ENCODE peak calls at places on chromosomes 7 and 10, in eight cellular contexts. O is SW480, F is NCI-H748 treated with DMSO at 0.1 percent for 48 hours, M is substantia nigra, P is sigmoid colon, Q is neuronal stem cell, Z is sciatic nerve, L is caudate nucleus. C is an unnamed sample.

GRCh38 chr10:89129850-89130396 is 77.2 kb downstream of the CH25H start:
- DNase-seq in O (no peak), F (no peak), M (no peak), P (peak; percentile 70), Q (no peak), Z (peak; percentile 64), L (no peak), C (no peak)

GRCh38 chr7:113086928-113087277 is 276 bp upstream of the GPR85 start:
- DNase-seq in O (no peak), F (no peak), M (no peak), P (no peak), Q (no peak), Z (no peak), L (no peak), C (no peak)

GRCh38 chr10:132639470-132639869 is 101.9 kb downstream of the INPP5A start:
- DNase-seq in O (no peak), F (no peak), M (no peak), P (no peak), Q (no peak), Z (no peak), L (no peak), C (no peak)

GRCh38 chr7:421056-421991 is 98.3 kb downstream of the PDGFA start:
- DNase-seq in O (no peak), F (peak; percentile 34), M (no peak), P (no peak), Q (no peak), Z (no peak), L (no peak), C (no peak)

GRCh38 chr7:77982926-77983550 is 184.5 kb downstream of the PHTF2 start:
- DNase-seq in O (no peak), F (no peak), M (no peak), P (no peak), Q (no peak), Z (no peak), L (no peak), C (no peak)

GRCh38 chr10:60186315-60187071 is 203.2 kb downstream of the ANK3 start:
- DNase-seq in O (no peak), F (no peak), M (no peak), P (no peak), Q (no peak), Z (no peak), L (no peak), C (no peak)

GRCh38 chr10:125373546-125373945 is 213.2 kb upstream of the CTBP2 start:
- DNase-seq in O (no peak), F (no peak), M (no peak), P (no peak), Q (no peak), Z (no peak), L (no peak), C (no peak)

GRCh38 chr10:27072436-27073114 is 27.7 kb downstream of the ANKRD26 start:
- DNase-seq in O (no peak), F (no peak), M (no peak), P (no peak), Q (no peak), Z (no peak), L (no peak), C (peak; percentile 33)

GRCh38 chr7:85682819-85683218 is 496.0 kb upstream of the SEMA3D start:
- DNase-seq in O (no peak), F (no peak), M (no peak), P (no peak), Q (no peak), Z (no peak), L (no peak), C (no peak)

GRCh38 chr10:119657725-119658124 is 6.5 kb downstream of the BAG3 start:
- DNase-seq in O (no peak), F (no peak), M (no peak), P (peak; percentile 91), Q (no peak), Z (no peak), L (peak; percentile 62), C (no peak)

GRCh38 chr7:5276611-5277010 is 6.1 kb upstream of the SLC29A4 start:
- DNase-seq in O (no peak), F (no peak), M (no peak), P (no peak), Q (no peak), Z (no peak), L (no peak), C (no peak)

GRCh38 chr10:132548869-132549268 is 11.3 kb downstream of the INPP5A start:
- DNase-seq in O (no peak), F (no peak), M (no peak), P (peak; percentile 25), Q (no peak), Z (peak; percentile 47), L (no peak), C (no peak)

GRCh38 chr10:4316166-4316810 is 509.7 kb upstream of the AKR1E2 start:
- DNase-seq in O (no peak), F (no peak), M (no peak), P (peak; percentile 76), Q (no peak), Z (peak; percentile 68), L (peak; percentile 14), C (no peak)

GRCh38 chr7:148142660-148143248 is 447.8 kb upstream of the C7orf33 start:
- DNase-seq in O (peak; percentile 41), F (peak; percentile 64), M (no peak), P (no peak), Q (peak; percentile 17), Z (no peak), L (peak; percentile 5), C (no peak)

GRCh38 chr10:113735913-113736312 is 15.6 kb upstream of the PLEKHS1 start:
- DNase-seq in O (peak; percentile 42), F (peak; percentile 2), M (no peak), P (no peak), Q (no peak), Z (no peak), L (peak; percentile 31), C (no peak)

GRCh38 chr7:8065356-8065813 is 96.8 kb downstream of the GLCCI1 start:
- DNase-seq in O (no peak), F (no peak), M (no peak), P (no peak), Q (no peak), Z (no peak), L (peak; percentile 6), C (no peak)

GRCh38 chr10:124145109-124145860 is 51.9 kb upstream of the CHST15 start:
- DNase-seq in O (no peak), F (no peak), M (no peak), P (peak; percentile 85), Q (no peak), Z (no peak), L (no peak), C (no peak)

GRCh38 chr7:29854257-29854938 is 48.1 kb downstream of the WIPF3 start:
- DNase-seq in O (peak; percentile 48), F (no peak), M (no peak), P (no peak), Q (no peak), Z (no peak), L (peak; percentile 22), C (peak; percentile 23)

GRCh38 chr7:139034855-139035587 is 821 bp downstream of the ZC3HAV1L start:
- DNase-seq in O (peak; percentile 53), F (peak; percentile 38), M (no peak), P (peak; percentile 64), Q (no peak), Z (peak; percentile 66), L (peak; percentile 41), C (peak; percentile 64)

GRCh38 chr7:11831383-11831726 is 643 bp downstream of the THSD7A start:
- DNase-seq in O (peak; percentile 46), F (peak; percentile 43), M (no peak), P (no peak), Q (no peak), Z (no peak), L (no peak), C (no peak)

GRCh38 chr7:29622335-29623265 is 59.0 kb downstream of the PRR15 start:
- DNase-seq in O (peak; percentile 97), F (no peak), M (no peak), P (no peak), Q (no peak), Z (no peak), L (peak; percentile 66), C (no peak)

GRCh38 chr7:130758429-130759056 is 24.5 kb upstream of the KLF14 start:
- DNase-seq in O (peak; percentile 69), F (peak; percentile 56), M (no peak), P (no peak), Q (peak; percentile 17), Z (no peak), L (no peak), C (no peak)

GRCh38 chr7:87318741-87319140 is 26.7 kb upstream of the CROT start:
- DNase-seq in O (peak; percentile 47), F (peak; percentile 40), M (no peak), P (no peak), Q (no peak), Z (no peak), L (no peak), C (no peak)

GRCh38 chr7:67738-68395 is 124.5 kb upstream of the FAM20C start:
- DNase-seq in O (no peak), F (no peak), M (no peak), P (peak; percentile 57), Q (no peak), Z (peak; percentile 49), L (no peak), C (no peak)

GRCh38 chr7:105975770-105976428 is 12.8 kb downstream of the CDHR3 start:
- DNase-seq in O (no peak), F (peak; percentile 40), M (no peak), P (no peak), Q (no peak), Z (no peak), L (no peak), C (no peak)

GRCh38 chr10:25675204-25675603 is 258.8 kb upstream of the MYO3A start:
- DNase-seq in O (no peak), F (no peak), M (no peak), P (no peak), Q (no peak), Z (no peak), L (peak; percentile 65), C (no peak)

GRCh38 chr7:97130417-97131139 is 13.1 kb downstream of the SDHAF3 start:
- DNase-seq in O (no peak), F (no peak), M (no peak), P (no peak), Q (no peak), Z (no peak), L (no peak), C (no peak)

GRCh38 chr10:88163572-88163971 is 300.1 kb downstream of the PTEN start:
- DNase-seq in O (no peak), F (no peak), M (no peak), P (no peak), Q (no peak), Z (no peak), L (no peak), C (no peak)

GRCh38 chr10:132861884-132862461 is 76.0 kb upstream of the NKX6-2 start:
- DNase-seq in O (no peak), F (no peak), M (no peak), P (peak; percentile 59), Q (no peak), Z (peak; percentile 60), L (no peak), C (no peak)

GRCh38 chr10:92239600-92240288 is 51.1 kb downstream of the CPEB3 start:
- DNase-seq in O (peak; percentile 13), F (no peak), M (peak; percentile 28), P (peak; percentile 74), Q (peak; percentile 44), Z (peak; percentile 71), L (peak; percentile 72), C (peak; percentile 72)

GRCh38 chr10:47400786-47401185 is 16.7 kb upstream of the ZNF488 start:
- DNase-seq in O (no peak), F (no peak), M (no peak), P (no peak), Q (no peak), Z (no peak), L (no peak), C (no peak)

GRCh38 chr7:90726623-90727022 is 130.5 kb downstream of the CDK14 start:
- DNase-seq in O (no peak), F (no peak), M (no peak), P (no peak), Q (no peak), Z (no peak), L (no peak), C (no peak)

GRCh38 chr7:80153446-80153845 is 18.8 kb downstream of the GNAI1 start:
- DNase-seq in O (no peak), F (no peak), M (no peak), P (no peak), Q (no peak), Z (no peak), L (no peak), C (no peak)

GRCh38 chr7:156002362-156003001 is 190.2 kb upstream of the SHH start:
- DNase-seq in O (no peak), F (no peak), M (no peak), P (no peak), Q (no peak), Z (no peak), L (no peak), C (no peak)